ENCODE peak calls at places on chromosomes 3 and 15, in seven cellular contexts. G is fibroblast of lung; A is stimulated activated CD4-positive, alpha-beta T cell treated with anti-CD3 and anti-CD28 coated beads, Interleukin-4, amount 100 ng/mL, for 1 hour; T is activated T-cell treated with anti-CD3 and anti-CD28 coated beads for 4 hours; J is Calu3; K is cardiac muscle cell; R is Peyer's patch. X is an unnamed sample.

GRCh38 chr3:144272715-144273114 is 301.1 kb downstream of the DIPK2A start:
- DNase-seq in T (no peak), J (no peak), A (no peak), G (no peak), K (no peak), R (no peak), X (no peak)

GRCh38 chr15:68415501-68416157 is 16.3 kb downstream of the ITGA11 start:
- DNase-seq in A (no peak), G (no peak), J (no peak), K (no peak), T (no peak), R (peak), X (no peak)

GRCh38 chr3:17301271-17301670 is 416.5 kb downstream of the PLCL2 start:
- DNase-seq in A (no peak), K (no peak), J (no peak), T (no peak), R (no peak), G (no peak), X (peak)

GRCh38 chr3:150521458-150521857 is 24.8 kb downstream of the SERP1 start:
- DNase-seq in K (no peak), T (no peak), R (no peak), J (no peak), A (no peak), G (no peak), X (no peak)

GRCh38 chr3:166177130-166177529 is 339.9 kb upstream of the BCHE start:
- DNase-seq in T (no peak), J (no peak), A (no peak), K (no peak), R (no peak), G (no peak), X (no peak)

GRCh38 chr15:32844118-32844711 is 126.4 kb downstream of the GREM1 start:
- DNase-seq in J (no peak), R (no peak), A (no peak), G (peak), K (peak), T (no peak), X (no peak)

GRCh38 chr3:59821274-59821673 is 771.4 kb upstream of the CFAP20DC start:
- DNase-seq in K (no peak), R (no peak), T (no peak), J (no peak), G (no peak), A (no peak), X (no peak)

GRCh38 chr15:31179683-31180082 is 78.2 kb upstream of the TRPM1 start:
- DNase-seq in J (no peak), G (no peak), K (no peak), R (no peak), T (no peak), A (no peak), X (no peak)

GRCh38 chr3:190594171-190594570 is 80.3 kb downstream of the IL1RAP start:
- DNase-seq in T (no peak), K (no peak), G (no peak), R (no peak), A (no peak), J (no peak), X (no peak)

X was measured in G401.